ENCODE peak calls at places on chromosomes 3 and 15, in four cellular contexts. K is amniotic stem cell; W is ELR; J is stimulated activated CD4-positive, alpha-beta T cell treated with anti-CD3 and anti-CD28 coated beads, Interleukin-1b, Interleukin-23, amount 100 ng/mL, for 1 hour. Y is an unnamed sample.

GRCh38 chr3:172846103-172846561 is 95.6 kb downstream of the ECT2 start:
- DNase-seq in K (no peak), W (no peak), J (no peak), Y (no peak)

GRCh38 chr3:12916159-12916558 is 74.8 kb upstream of the RPL32 start:
- DNase-seq in K (no peak), W (no peak), J (no peak), Y (no peak)

GRCh38 chr3:72338082-72338941 is 509.9 kb downstream of the SHQ1 start:
- DNase-seq in K (no peak), W (peak; percentile 50), J (no peak), Y (no peak)

GRCh38 chr15:57857871-57858270 is 151.4 kb downstream of the POLR2M start:
- DNase-seq in K (no peak), W (no peak), J (no peak), Y (no peak)

GRCh38 chr15:58232273-58233065 is 94.3 kb downstream of the AQP9 start:
- DNase-seq in K (no peak), W (no peak), J (no peak), Y (no peak)

GRCh38 chr3:23418026-23418425 is 214.9 kb downstream of the UBE2E2 start:
- DNase-seq in K (no peak), W (no peak), J (no peak), Y (no peak)

GRCh38 chr3:114216186-114216970 is 21.0 kb downstream of the ZNF80 start:
- DNase-seq in K (no peak), W (no peak), J (no peak), Y (no peak)

GRCh38 chr3:126213376-126214044 is 33.1 kb upstream of the ALDH1L1 start:
- DNase-seq in K (no peak), W (no peak), J (no peak), Y (no peak)

Y was measured in amygdala.